ENCODE peak calls at places on chromosomes 5 and 9, in five cellular contexts. One of them, this sample, is unnamed.

GRCh38 chr9:33130501-33130900 is 36.6 kb downstream of the B4GALT1 start:
- DNase-seq in Peyer's patch: no peak
- DNase-seq in uterus: no peak
- DNase-seq in GM23338: no peak
- DNase-seq in esophagus squamous epithelium: no peak
- DNase-seq in this sample: no peak

GRCh38 chr5:167716376-167716775 is 575.1 kb upstream of the WWC1 start:
- DNase-seq in Peyer's patch: no peak
- DNase-seq in uterus: no peak
- DNase-seq in GM23338: no peak
- DNase-seq in esophagus squamous epithelium: no peak
- DNase-seq in this sample: no peak

GRCh38 chr5:170278611-170279500 is 18.7 kb downstream of the LCP2 start:
- DNase-seq in Peyer's patch: peak; percentile 88
- DNase-seq in uterus: no peak
- DNase-seq in GM23338: peak; percentile 28
- DNase-seq in esophagus squamous epithelium: peak; percentile 38
- DNase-seq in this sample: peak; percentile 55

GRCh38 chr5:179339081-179339480 is 6.2 kb downstream of the ADAMTS2 start:
- DNase-seq in Peyer's patch: no peak
- DNase-seq in uterus: no peak
- DNase-seq in GM23338: no peak
- DNase-seq in esophagus squamous epithelium: no peak
- DNase-seq in this sample: peak; percentile 11

GRCh38 chr5:113281194-113281593 is 153.6 kb downstream of the TSSK1B start:
- DNase-seq in Peyer's patch: no peak
- DNase-seq in uterus: no peak
- DNase-seq in GM23338: no peak
- DNase-seq in esophagus squamous epithelium: no peak
- DNase-seq in this sample: no peak

GRCh38 chr9:70260007-70260443 is 1.2 kb downstream of the SMC5 start:
- DNase-seq in Peyer's patch: no peak
- DNase-seq in uterus: no peak
- DNase-seq in GM23338: no peak
- DNase-seq in esophagus squamous epithelium: no peak
- DNase-seq in this sample: no peak

GRCh38 chr5:68169898-68170297 is 45.7 kb upstream of the PIK3R1 start:
- DNase-seq in Peyer's patch: no peak
- DNase-seq in uterus: peak; percentile 83
- DNase-seq in GM23338: peak; percentile 42
- DNase-seq in esophagus squamous epithelium: no peak
- DNase-seq in this sample: no peak

GRCh38 chr5:145520335-145520734 is 314.8 kb downstream of the PRELID2 start:
- DNase-seq in Peyer's patch: no peak
- DNase-seq in uterus: no peak
- DNase-seq in GM23338: peak; percentile 14
- DNase-seq in esophagus squamous epithelium: no peak
- DNase-seq in this sample: no peak

GRCh38 chr5:162488077-162488476 is 420.5 kb downstream of the GABRG2 start:
- DNase-seq in Peyer's patch: no peak
- DNase-seq in uterus: no peak
- DNase-seq in GM23338: no peak
- DNase-seq in esophagus squamous epithelium: no peak
- DNase-seq in this sample: no peak

GRCh38 chr5:142537938-142538337 is 148.0 kb downstream of the FGF1 start:
- DNase-seq in Peyer's patch: no peak
- DNase-seq in uterus: no peak
- DNase-seq in GM23338: no peak
- DNase-seq in esophagus squamous epithelium: no peak
- DNase-seq in this sample: no peak

GRCh38 chr9:36320457-36320856 is 62.2 kb upstream of the GNE start:
- DNase-seq in Peyer's patch: no peak
- DNase-seq in uterus: no peak
- DNase-seq in GM23338: no peak
- DNase-seq in esophagus squamous epithelium: no peak
- DNase-seq in this sample: no peak

GRCh38 chr9:95089257-95089873 is 228.1 kb downstream of the FANCC start:
- DNase-seq in Peyer's patch: no peak
- DNase-seq in uterus: no peak
- DNase-seq in GM23338: no peak
- DNase-seq in esophagus squamous epithelium: no peak
- DNase-seq in this sample: peak; percentile 51

GRCh38 chr5:174003795-174004194 is 14.8 kb downstream of the C5orf47 start:
- DNase-seq in Peyer's patch: no peak
- DNase-seq in uterus: no peak
- DNase-seq in GM23338: no peak
- DNase-seq in esophagus squamous epithelium: no peak
- DNase-seq in this sample: no peak

GRCh38 chr5:66378407-66378806 is 217.8 kb upstream of the MAST4 start:
- DNase-seq in Peyer's patch: no peak
- DNase-seq in uterus: no peak
- DNase-seq in GM23338: no peak
- DNase-seq in esophagus squamous epithelium: no peak
- DNase-seq in this sample: no peak

GRCh38 chr5:102536323-102536928 is 37.6 kb upstream of the SLCO6A1 start:
- DNase-seq in Peyer's patch: no peak
- DNase-seq in uterus: no peak
- DNase-seq in GM23338: no peak
- DNase-seq in esophagus squamous epithelium: no peak
- DNase-seq in this sample: no peak

GRCh38 chr9:4738866-4739586 is 2.0 kb downstream of the AK3 start:
- DNase-seq in Peyer's patch: no peak
- DNase-seq in uterus: no peak
- DNase-seq in GM23338: no peak
- DNase-seq in esophagus squamous epithelium: no peak
- DNase-seq in this sample: peak; percentile 33

GRCh38 chr5:178625679-178626483 is 969 bp downstream of the CLK4 start:
- DNase-seq in Peyer's patch: no peak
- DNase-seq in uterus: no peak
- DNase-seq in GM23338: peak; percentile 24
- DNase-seq in esophagus squamous epithelium: no peak
- DNase-seq in this sample: no peak

GRCh38 chr5:150258126-150258525 is 31.4 kb downstream of the CAMK2A start:
- DNase-seq in Peyer's patch: no peak
- DNase-seq in uterus: no peak
- DNase-seq in GM23338: no peak
- DNase-seq in esophagus squamous epithelium: no peak
- DNase-seq in this sample: no peak

GRCh38 chr5:14171091-14171490 is 27.9 kb downstream of the TRIO start:
- DNase-seq in Peyer's patch: no peak
- DNase-seq in uterus: no peak
- DNase-seq in GM23338: no peak
- DNase-seq in esophagus squamous epithelium: no peak
- DNase-seq in this sample: no peak

GRCh38 chr9:131407717-131408195 is 13.9 kb downstream of the PRRC2B start:
- DNase-seq in Peyer's patch: no peak
- DNase-seq in uterus: peak; percentile 50
- DNase-seq in GM23338: peak; percentile 82
- DNase-seq in esophagus squamous epithelium: no peak
- DNase-seq in this sample: no peak

GRCh38 chr9:70658765-70659164 is 244.3 kb upstream of the KLF9 start:
- DNase-seq in Peyer's patch: no peak
- DNase-seq in uterus: no peak
- DNase-seq in GM23338: no peak
- DNase-seq in esophagus squamous epithelium: no peak
- DNase-seq in this sample: no peak

GRCh38 chr5:90191352-90192045 is 218.1 kb downstream of the CETN3 start:
- DNase-seq in Peyer's patch: no peak
- DNase-seq in uterus: no peak
- DNase-seq in GM23338: no peak
- DNase-seq in esophagus squamous epithelium: no peak
- DNase-seq in this sample: no peak

GRCh38 chr9:77725820-77726219 is 77.7 kb upstream of the GNA14 start:
- DNase-seq in Peyer's patch: no peak
- DNase-seq in uterus: no peak
- DNase-seq in GM23338: no peak
- DNase-seq in esophagus squamous epithelium: no peak
- DNase-seq in this sample: no peak

GRCh38 chr5:154110054-154110453 is 71.3 kb downstream of the MFAP3 start:
- DNase-seq in Peyer's patch: no peak
- DNase-seq in uterus: no peak
- DNase-seq in GM23338: no peak
- DNase-seq in esophagus squamous epithelium: no peak
- DNase-seq in this sample: no peak

GRCh38 chr9:91572044-91572443 is 148.4 kb upstream of the NFIL3 start:
- DNase-seq in Peyer's patch: no peak
- DNase-seq in uterus: no peak
- DNase-seq in GM23338: no peak
- DNase-seq in esophagus squamous epithelium: no peak
- DNase-seq in this sample: no peak

GRCh38 chr9:135903358-135903656 is 4.0 kb downstream of the CAMSAP1 start:
- DNase-seq in Peyer's patch: no peak
- DNase-seq in uterus: no peak
- DNase-seq in GM23338: no peak
- DNase-seq in esophagus squamous epithelium: no peak
- DNase-seq in this sample: no peak

GRCh38 chr9:86287013-86287412 is 4.7 kb upstream of the ISCA1 start:
- DNase-seq in Peyer's patch: no peak
- DNase-seq in uterus: no peak
- DNase-seq in GM23338: peak; percentile 92
- DNase-seq in esophagus squamous epithelium: no peak
- DNase-seq in this sample: no peak

GRCh38 chr5:154366353-154366752 is 79.4 kb upstream of the SAP30L start:
- DNase-seq in Peyer's patch: no peak
- DNase-seq in uterus: no peak
- DNase-seq in GM23338: no peak
- DNase-seq in esophagus squamous epithelium: no peak
- DNase-seq in this sample: no peak

GRCh38 chr5:90279091-90279490 is 130.5 kb downstream of the CETN3 start:
- DNase-seq in Peyer's patch: no peak
- DNase-seq in uterus: no peak
- DNase-seq in GM23338: no peak
- DNase-seq in esophagus squamous epithelium: no peak
- DNase-seq in this sample: no peak

GRCh38 chr5:57176350-57176857 is 2.5 kb downstream of the GPBP1 start:
- DNase-seq in Peyer's patch: no peak
- DNase-seq in uterus: no peak
- DNase-seq in GM23338: no peak
- DNase-seq in esophagus squamous epithelium: no peak
- DNase-seq in this sample: no peak

GRCh38 chr9:127930298-127931091 is at the start of gene PIP5KL1:
- DNase-seq in Peyer's patch: peak; percentile 78
- DNase-seq in uterus: peak; percentile 85
- DNase-seq in GM23338: peak; percentile 96
- DNase-seq in esophagus squamous epithelium: no peak
- DNase-seq in this sample: no peak

GRCh38 chr9:127927457-127928231 is 2.9 kb downstream of the PIP5KL1 start:
- DNase-seq in Peyer's patch: peak; percentile 86
- DNase-seq in uterus: no peak
- DNase-seq in GM23338: peak; percentile 97
- DNase-seq in esophagus squamous epithelium: no peak
- DNase-seq in this sample: no peak

GRCh38 chr9:127928232-127929043 is 2.1 kb downstream of the PIP5KL1 start:
- DNase-seq in Peyer's patch: no peak
- DNase-seq in uterus: no peak
- DNase-seq in GM23338: no peak
- DNase-seq in esophagus squamous epithelium: no peak
- DNase-seq in this sample: no peak

GRCh38 chr9:127931092-127931881 is 710 bp upstream of the PIP5KL1 start:
- DNase-seq in Peyer's patch: no peak
- DNase-seq in uterus: no peak
- DNase-seq in GM23338: peak; percentile 69
- DNase-seq in esophagus squamous epithelium: no peak
- DNase-seq in this sample: no peak

DNA sequence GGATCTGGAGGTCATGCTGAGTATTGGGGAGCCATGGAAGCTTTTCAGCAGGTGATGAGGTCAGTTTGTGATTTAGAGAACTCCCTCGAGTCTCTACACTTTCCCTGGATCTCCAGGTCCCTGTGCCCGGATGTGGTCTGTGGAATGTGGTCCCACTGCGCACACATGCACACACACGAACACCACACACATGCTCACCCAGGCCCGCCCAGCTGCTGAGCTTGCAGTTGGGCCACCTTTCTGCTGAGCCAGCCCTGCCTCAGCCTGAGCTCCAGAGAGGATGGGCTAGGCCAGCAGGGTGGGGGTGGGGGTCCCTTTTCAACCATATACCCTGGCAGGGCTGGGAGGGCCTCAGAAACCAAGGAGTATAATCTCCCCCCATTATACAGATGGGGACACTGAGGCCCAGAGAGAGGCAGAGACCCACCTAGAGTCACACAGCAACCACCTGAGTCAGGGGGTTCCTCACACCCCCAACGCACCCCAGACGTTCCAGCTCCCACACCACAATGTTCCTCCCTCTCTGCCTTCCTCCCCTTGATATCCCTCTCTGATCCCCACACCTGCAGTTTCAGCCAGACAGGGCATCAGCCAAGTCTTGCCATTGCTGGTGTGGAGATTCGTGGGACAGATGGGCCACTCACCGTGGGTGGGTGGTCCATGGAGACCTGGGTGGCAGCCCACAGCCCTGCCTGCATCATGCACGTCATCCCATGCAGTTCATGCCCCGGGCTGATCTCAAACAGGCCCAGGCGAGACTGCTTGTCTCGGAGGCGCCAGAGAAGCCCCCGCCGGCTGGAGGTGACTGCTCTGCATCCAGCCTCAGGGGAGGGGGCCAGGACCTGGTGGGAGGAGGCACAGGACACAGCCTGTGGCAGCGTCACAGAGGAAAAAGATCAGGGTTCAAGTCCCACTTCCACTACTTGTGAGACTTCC is 1.3 kb downstream of the PIP5KL1 start:
- DNase-seq in Peyer's patch: no peak
- DNase-seq in uterus: no peak
- DNase-seq in GM23338: no peak
- DNase-seq in esophagus squamous epithelium: no peak
- DNase-seq in this sample: no peak
- H3K4me3 ChIP-seq in Peyer's patch: no peak overlapping the region
- H3K4me3 ChIP-seq in uterus: no peak overlapping the region
- H3K4me3 ChIP-seq in GM23338: peak overlapping the region; percentile 70
- H3K4me3 ChIP-seq in esophagus squamous epithelium: no peak overlapping the region
- H3K4me3 ChIP-seq in this sample: no peak overlapping the region

GRCh38 chr9:14294659-14295058 is 19.3 kb downstream of the NFIB start:
- DNase-seq in Peyer's patch: no peak
- DNase-seq in uterus: no peak
- DNase-seq in GM23338: no peak
- DNase-seq in esophagus squamous epithelium: no peak
- DNase-seq in this sample: peak; percentile 43
- H3K36me3 ChIP-seq in Peyer's patch: no peaks in the 10 kb centered on the region
- H3K36me3 ChIP-seq in uterus: no peaks in the 10 kb centered on the region
- H3K36me3 ChIP-seq in GM23338: no peaks in the 10 kb centered on the region
- H3K36me3 ChIP-seq in esophagus squamous epithelium: no peaks in the 10 kb centered on the region
- H3K36me3 ChIP-seq in this sample: no peaks in the 10 kb centered on the region

GRCh38 chr5:40676643-40677333 is 2.9 kb upstream of the PTGER4 start:
- DNase-seq in Peyer's patch: no peak
- DNase-seq in uterus: peak; percentile 52
- DNase-seq in GM23338: peak; percentile 29
- DNase-seq in esophagus squamous epithelium: no peak
- DNase-seq in this sample: no peak
- H3K4me3 ChIP-seq in Peyer's patch: no peak overlapping the region
- H3K4me3 ChIP-seq in uterus: no peak overlapping the region
- H3K4me3 ChIP-seq in GM23338: no peak overlapping the region
- H3K4me3 ChIP-seq in esophagus squamous epithelium: no peak overlapping the region
- H3K4me3 ChIP-seq in this sample: no peak overlapping the region

DNA sequence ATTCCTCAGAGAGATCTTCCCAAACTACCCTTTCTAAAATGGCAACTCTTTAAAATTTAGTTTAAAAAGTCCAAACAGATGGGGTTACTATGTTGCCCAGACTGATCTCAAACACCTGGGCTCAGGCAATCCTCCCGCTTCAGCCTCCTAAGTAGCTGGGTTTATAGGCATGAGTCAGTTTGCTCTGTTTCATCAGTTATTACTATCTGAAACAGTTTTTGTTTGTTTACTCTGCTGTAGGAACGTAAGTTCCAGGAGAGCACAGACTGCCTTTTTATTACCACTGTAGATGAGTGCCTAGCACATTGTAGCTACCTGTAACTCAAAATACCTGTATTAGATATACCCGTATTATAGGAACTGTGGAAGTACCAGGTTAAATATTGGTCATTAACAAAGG is 89.4 kb downstream of the UHRF2 start:
- DNase-seq in Peyer's patch: no peak
- DNase-seq in uterus: no peak
- DNase-seq in GM23338: no peak
- DNase-seq in esophagus squamous epithelium: no peak
- DNase-seq in this sample: no peak
- H3K36me3 ChIP-seq in Peyer's patch: no peaks in the 10 kb centered on the region
- H3K36me3 ChIP-seq in uterus: no peaks in the 10 kb centered on the region
- H3K36me3 ChIP-seq in GM23338: peaks cover 29% of the 10 kb centered on the region
- H3K36me3 ChIP-seq in esophagus squamous epithelium: peaks cover 100% of the 10 kb centered on the region
- H3K36me3 ChIP-seq in this sample: peaks cover 3% of the 10 kb centered on the region

This sample was measured in right lobe of liver.